ENCODE peak calls at places on chromosome 12, in ten cellular contexts. V is K562, W is body of pancreas, N is HepG2, U is heart left ventricle, S is gastrocnemius medialis, Q is A549, I is HCT116, X is IMR-90, M is upper lobe of left lung. Z is an unnamed sample.

GRCh38 chr12:112537710-112538396 is 119.1 kb downstream of the PTPN11 start:
- ATAC-seq in V (no peak), W (no peak), N (no peak), U (no peak), S (no peak), Q (no peak), I (peak), X (peak), M (peak), Z (no peak)

GRCh38 chr12:123133701-123134100 is 17.2 kb downstream of the PITPNM2 start:
- ATAC-seq in V (no peak), W (no peak), N (no peak), U (no peak), S (no peak), Q (no peak), I (no peak), X (no peak), M (no peak), Z (no peak)

GRCh38 chr12:128290938-128291337 is 24.0 kb downstream of the TMEM132C start:
- ATAC-seq in V (no peak), W (no peak), N (no peak), U (no peak), S (no peak), Q (no peak), I (no peak), X (no peak), M (no peak), Z (no peak)

GRCh38 chr12:57011438-57012424 is 4.6 kb downstream of the TAC3 start:
- ATAC-seq in V (no peak), W (no peak), N (no peak), U (no peak), S (no peak), Q (no peak), I (no peak), X (no peak), M (no peak), Z (no peak)

GRCh38 chr12:89651192-89651591 is 57.4 kb downstream of the ATP2B1 start:
- ATAC-seq in V (no peak), W (no peak), N (no peak), U (no peak), S (no peak), Q (no peak), I (no peak), X (no peak), M (no peak), Z (no peak)

GRCh38 chr12:101862245-101862644 is 15.1 kb upstream of the DRAM1 start:
- ATAC-seq in V (no peak), W (no peak), N (no peak), U (no peak), S (no peak), Q (no peak), I (no peak), X (peak), M (no peak), Z (no peak)

GRCh38 chr12:103391103-103391502 is 104.7 kb downstream of the C12orf42 start:
- ATAC-seq in V (no peak), W (no peak), N (no peak), U (no peak), S (no peak), Q (no peak), I (no peak), X (no peak), M (no peak), Z (no peak)

GRCh38 chr12:12016284-12017100 is 54.2 kb upstream of the BCL2L14 start:
- ATAC-seq in V (no peak), W (no peak), N (no peak), U (peak), S (peak), Q (no peak), I (no peak), X (no peak), M (no peak), Z (no peak)

GRCh38 chr12:113203852-113204760 is 17.2 kb upstream of the TPCN1 start:
- ATAC-seq in V (no peak), W (no peak), N (peak), U (no peak), S (no peak), Q (no peak), I (no peak), X (no peak), M (no peak), Z (no peak)

GRCh38 chr12:70691018-70691672 is 53.9 kb upstream of the PTPRB start:
- ATAC-seq in V (no peak), W (peak), N (no peak), U (peak), S (peak), Q (no peak), I (no peak), X (no peak), M (peak), Z (no peak)

GRCh38 chr12:105928436-105928835 is 210.3 kb downstream of the NUAK1 start:
- ATAC-seq in V (no peak), W (peak), N (no peak), U (no peak), S (no peak), Q (no peak), I (no peak), X (no peak), M (no peak), Z (no peak)

GRCh38 chr12:47561746-47562145 is 144.1 kb downstream of the RPAP3 start:
- ATAC-seq in V (no peak), W (no peak), N (no peak), U (no peak), S (no peak), Q (no peak), I (peak), X (no peak), M (no peak), Z (no peak)

GRCh38 chr12:92543872-92544271 is 158.9 kb upstream of the PLEKHG7 start:
- ATAC-seq in V (no peak), W (no peak), N (peak), U (no peak), S (no peak), Q (no peak), I (no peak), X (no peak), M (no peak), Z (no peak)

GRCh38 chr12:23222801-23223200 is 597.8 kb downstream of the ETNK1 start:
- ATAC-seq in V (no peak), W (no peak), N (no peak), U (peak), S (no peak), Q (no peak), I (no peak), X (no peak), M (no peak), Z (no peak)

GRCh38 chr12:66269757-66270383 is 32.4 kb upstream of the HELB start:
- ATAC-seq in V (peak), W (peak), N (peak), U (no peak), S (no peak), Q (peak), I (peak), X (peak), M (no peak), Z (no peak)

GRCh38 chr12:106321139-106321850 is 18.8 kb downstream of the TCP11L2 start:
- ATAC-seq in V (no peak), W (no peak), N (no peak), U (peak), S (peak), Q (no peak), I (no peak), X (no peak), M (no peak), Z (peak)

GRCh38 chr12:113700943-113701342 is 229.3 kb upstream of the LHX5 start:
- ATAC-seq in V (no peak), W (no peak), N (no peak), U (no peak), S (no peak), Q (peak), I (peak), X (peak), M (no peak), Z (no peak)

GRCh38 chr12:48938805-48939204 is 13.5 kb upstream of the FKBP11 start:
- ATAC-seq in V (no peak), W (no peak), N (no peak), U (no peak), S (no peak), Q (no peak), I (no peak), X (no peak), M (no peak), Z (no peak)

GRCh38 chr12:56158926-56159461 is 835 bp downstream of the MYL6 start:
- ATAC-seq in V (peak), W (peak), N (peak), U (peak), S (peak), Q (no peak), I (peak), X (peak), M (peak), Z (peak)

GRCh38 chr12:119772431-119772830 is 104.5 kb downstream of the PRKAB1 start:
- ATAC-seq in V (no peak), W (no peak), N (no peak), U (no peak), S (no peak), Q (no peak), I (no peak), X (no peak), M (no peak), Z (no peak)

GRCh38 chr12:107441906-107442305 is 243.7 kb upstream of the PWP1 start:
- ATAC-seq in V (no peak), W (no peak), N (no peak), U (no peak), S (no peak), Q (no peak), I (no peak), X (peak), M (no peak), Z (peak)

GRCh38 chr12:40156031-40156764 is 50.3 kb upstream of the SLC2A13 start:
- ATAC-seq in V (no peak), W (no peak), N (no peak), U (no peak), S (no peak), Q (no peak), I (no peak), X (no peak), M (peak), Z (no peak)

GRCh38 chr12:59619461-59620240 is 23.8 kb downstream of the SLC16A7 start:
- ATAC-seq in V (no peak), W (no peak), N (no peak), U (no peak), S (no peak), Q (no peak), I (no peak), X (no peak), M (no peak), Z (no peak)

GRCh38 chr12:121892673-121893561 is 4.3 kb downstream of the PSMD9 start:
- ATAC-seq in V (peak), W (no peak), N (no peak), U (no peak), S (no peak), Q (no peak), I (no peak), X (no peak), M (no peak), Z (no peak)

GRCh38 chr12:121893901-121894540 is 5.4 kb downstream of the PSMD9 start:
- ATAC-seq in V (peak), W (peak), N (peak), U (no peak), S (no peak), Q (peak), I (peak), X (peak), M (no peak), Z (no peak)

GRCh38 chr12:121888083-121888477 is 510 bp upstream of the PSMD9 start:
- ATAC-seq in V (no peak), W (no peak), N (no peak), U (no peak), S (no peak), Q (no peak), I (no peak), X (no peak), M (no peak), Z (no peak)

GRCh38 chr12:121889267-121889624 is 656 bp downstream of the PSMD9 start:
- ATAC-seq in V (no peak), W (no peak), N (no peak), U (no peak), S (no peak), Q (no peak), I (no peak), X (no peak), M (no peak), Z (no peak)

DNA sequence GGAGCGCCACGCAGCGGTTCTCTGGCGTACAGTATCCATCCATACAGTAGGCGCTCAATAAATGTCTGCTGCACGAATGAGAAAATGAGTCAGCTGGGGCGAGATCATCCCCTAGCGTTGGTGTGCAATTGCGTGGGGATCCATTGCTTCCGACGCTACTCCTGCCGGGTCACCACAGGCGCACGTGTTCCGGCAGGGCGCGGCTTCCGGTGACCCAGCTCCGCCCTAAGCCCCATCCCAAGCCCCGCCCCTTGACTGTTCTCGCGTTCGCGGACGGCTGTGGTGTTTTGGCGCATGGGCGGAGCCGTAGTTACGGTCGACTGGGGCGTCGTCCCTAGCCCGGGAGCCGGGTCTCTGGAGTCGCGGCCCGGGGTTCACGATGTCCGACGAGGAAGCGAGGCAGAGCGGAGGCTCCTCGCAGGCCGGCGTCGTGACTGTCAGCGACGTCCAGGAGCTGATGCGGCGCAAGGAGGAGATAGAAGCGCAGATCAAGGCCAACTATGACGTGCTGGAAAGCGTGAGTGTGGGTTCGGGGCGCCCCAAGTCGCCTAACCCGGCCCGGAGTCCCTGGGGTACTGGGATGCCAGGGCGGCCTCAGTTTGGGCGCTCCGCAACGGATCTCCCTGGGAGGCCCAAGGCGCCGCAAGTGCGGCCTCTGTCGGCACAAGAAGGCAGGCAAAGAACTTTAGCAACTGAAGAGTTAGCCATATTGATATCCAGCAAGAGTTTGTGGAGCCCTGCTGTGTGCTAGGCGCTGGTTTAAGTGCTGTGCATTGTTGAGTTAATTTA is at the start of gene PSMD9:
- ATAC-seq in V (peak), W (peak), N (peak), U (peak), S (peak), Q (peak), I (peak), X (peak), M (peak), Z (peak)
- TF ChIP-seq POLR2A in V (peak), W (peak), N (peak), U (peak), S (peak), Q (peak), I (peak), X (peak), M (peak), Z (peak)

GRCh38 chr12:62658910-62659309 is 192.3 kb downstream of the MON2 start:
- ATAC-seq in V (no peak), W (no peak), N (no peak), U (no peak), S (no peak), Q (no peak), I (no peak), X (no peak), M (no peak), Z (no peak)
- H3K27ac ChIP-seq in V (no peak), W (no peak), N (no peak), U (no peak), S (no peak), Q (no peak), I (no peak), X (no peak), M (no peak), Z (no peak)

DNA sequence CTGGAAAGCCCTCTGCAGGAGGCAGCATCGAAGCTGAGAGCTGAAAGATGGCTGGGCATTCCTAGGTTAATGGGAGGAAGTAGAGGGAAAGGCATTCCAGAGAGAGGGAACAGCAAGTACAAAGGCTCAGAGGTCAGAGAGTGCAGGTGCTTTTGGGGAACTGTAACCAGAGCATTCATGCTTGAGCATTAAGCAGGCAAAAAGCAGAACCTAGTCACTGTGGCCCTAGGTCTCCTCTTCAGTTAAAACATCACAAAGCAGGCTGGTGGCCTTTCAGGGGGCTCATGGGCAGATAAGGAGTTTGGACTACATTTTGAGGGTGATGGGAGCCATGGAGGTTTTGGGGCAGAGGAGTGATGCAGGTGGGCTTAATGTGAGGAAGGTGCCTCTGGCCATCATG is 169.2 kb upstream of the MYL2 start:
- ATAC-seq in V (no peak), W (no peak), N (no peak), U (no peak), S (no peak), Q (no peak), I (no peak), X (no peak), M (no peak), Z (no peak)
- TF ChIP-seq POLR2A in V (no peak), W (no peak), N (no peak), U (no peak), S (no peak), Q (no peak), I (no peak), X (no peak), M (no peak), Z (no peak)

GRCh38 chr12:53006810-53007742 is 820 bp downstream of the EIF4B start:
- ATAC-seq in V (peak), W (peak), N (peak), U (peak), S (peak), Q (peak), I (peak), X (peak), M (peak), Z (no peak)

GRCh38 chr12:53004582-53004981 is 1.7 kb upstream of the EIF4B start:
- ATAC-seq in V (no peak), W (no peak), N (no peak), U (no peak), S (no peak), Q (no peak), I (no peak), X (no peak), M (no peak), Z (no peak)

GRCh38 chr12:53005986-53006809 is at the start of gene EIF4B:
- ATAC-seq in V (peak), W (peak), N (peak), U (peak), S (peak), Q (peak), I (peak), X (peak), M (peak), Z (peak)

GRCh38 chr12:53004178-53004577 is 2.1 kb upstream of the EIF4B start:
- ATAC-seq in V (no peak), W (no peak), N (no peak), U (no peak), S (no peak), Q (no peak), I (no peak), X (no peak), M (no peak), Z (no peak)

DNA sequence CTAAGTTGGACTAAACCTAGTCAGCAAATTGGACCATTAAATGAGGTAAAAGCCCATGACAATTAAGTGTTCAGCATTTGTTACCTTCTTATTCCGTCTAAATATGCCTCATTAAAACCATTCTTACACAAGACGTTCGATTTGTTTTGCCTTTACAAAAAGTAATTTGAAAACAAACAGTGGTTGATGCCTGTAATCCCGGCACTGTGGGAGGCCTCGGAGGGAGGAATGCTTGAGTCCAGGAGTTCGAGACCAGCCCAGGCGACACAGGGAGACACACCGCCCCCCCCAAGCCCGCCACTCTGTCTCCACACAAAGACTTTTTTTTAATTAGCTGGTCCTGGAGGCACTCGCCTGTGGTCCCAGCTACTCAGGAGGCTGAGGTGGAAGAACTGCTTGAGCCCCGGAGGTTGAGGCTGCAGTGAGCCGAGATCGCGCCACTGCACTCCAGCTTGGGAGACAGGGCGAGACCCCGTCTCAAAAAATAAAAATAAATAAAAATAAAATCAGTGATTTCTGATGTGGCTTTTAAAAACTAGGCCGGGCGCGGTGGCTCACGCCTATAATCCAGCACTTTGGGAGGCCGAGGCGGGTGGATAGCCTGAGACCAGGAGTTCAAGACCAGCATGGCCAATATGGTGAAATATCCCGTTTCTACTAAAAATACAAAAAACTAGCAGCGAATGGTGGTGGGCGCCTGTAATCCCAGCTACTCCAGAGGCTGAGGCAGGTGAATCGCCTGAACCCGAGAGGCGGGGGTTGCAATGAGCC is 856 bp upstream of the EIF4B start:
- ATAC-seq in V (peak), W (no peak), N (no peak), U (no peak), S (no peak), Q (no peak), I (peak), X (peak), M (no peak), Z (no peak)
- H3K27ac ChIP-seq in V (peak), W (peak), N (peak), U (peak), S (peak), Q (peak), I (peak), X (peak), M (peak), Z (no peak)

GRCh38 chr12:124862768-124863408 is 776 bp downstream of the SCARB1 start:
- ATAC-seq in V (peak), W (peak), N (peak), U (peak), S (peak), Q (peak), I (peak), X (peak), M (no peak), Z (peak)
- TF ChIP-seq POLR2A in V (no peak), W (no peak), N (peak), U (no peak), S (no peak), Q (no peak), I (no peak), X (no peak), M (no peak), Z (no peak)

Z was measured in gastroesophageal sphincter.